ENCODE peak calls at places on chromosomes 11 and 22, in five cellular contexts. X is HCT116, G is A549, Z is HepG2, I is K562. W is an unnamed sample.

GRCh38 chr11:32056445-32056844 is 34.4 kb upstream of the RCN1 start:
- DNase-seq in X (no peak), G (no peak), Z (no peak), I (no peak), W (no peak)

GRCh38 chr11:69656536-69657455 is 15.8 kb downstream of the CCND1 start:
- DNase-seq in X (no peak), G (no peak), Z (no peak), I (no peak), W (peak)

GRCh38 chr22:18057568-18058209 is 20.1 kb upstream of the PEX26 start:
- DNase-seq in X (peak), G (peak), Z (peak), I (peak), W (no peak)

GRCh38 chr11:105000797-105001196 is 22.2 kb downstream of the CASP5 start:
- DNase-seq in X (peak), G (no peak), Z (no peak), I (peak), W (no peak)

GRCh38 chr11:59676205-59676604 is 7.4 kb upstream of the PATL1 start:
- DNase-seq in X (no peak), G (no peak), Z (peak), I (no peak), W (no peak)

GRCh38 chr11:95459268-95460040 is 228.5 kb upstream of the SESN3 start:
- DNase-seq in X (no peak), G (no peak), Z (no peak), I (no peak), W (peak)

GRCh38 chr11:61266602-61267001 is 25.6 kb downstream of the PGA5 start:
- DNase-seq in X (no peak), G (no peak), Z (no peak), I (peak), W (no peak)

GRCh38 chr11:69320756-69321741 is 27.1 kb downstream of the MYEOV start:
- DNase-seq in X (no peak), G (no peak), Z (no peak), I (no peak), W (no peak)

GRCh38 chr22:32050678-32051515 is 7.8 kb downstream of the SLC5A1 start:
- DNase-seq in X (peak), G (peak), Z (peak), I (peak), W (no peak)

GRCh38 chr22:48070760-48071159 is 1308.3 kb downstream of the TBC1D22A start:
- DNase-seq in X (no peak), G (no peak), Z (no peak), I (peak), W (no peak)

GRCh38 chr11:2572491-2573239 is 127.1 kb downstream of the KCNQ1OT1 start:
- DNase-seq in X (no peak), G (no peak), Z (no peak), I (no peak), W (no peak)

GRCh38 chr22:28813772-28814518 is 13.6 kb upstream of the XBP1 start:
- DNase-seq in X (no peak), G (no peak), Z (peak), I (no peak), W (no peak)
- TF ChIP-seq MAX in X (no peak), G (no peak), Z (peak), I (no peak), W (no peak)

GRCh38 chr22:38012604-38013072 is 28.3 kb upstream of the SOX10 start:
- DNase-seq in X (no peak), G (no peak), Z (peak), I (no peak), W (no peak)
- H3K4me2 ChIP-seq in X (no peak), G (no peak), Z (peak), I (no peak), W (no peak)

DNA sequence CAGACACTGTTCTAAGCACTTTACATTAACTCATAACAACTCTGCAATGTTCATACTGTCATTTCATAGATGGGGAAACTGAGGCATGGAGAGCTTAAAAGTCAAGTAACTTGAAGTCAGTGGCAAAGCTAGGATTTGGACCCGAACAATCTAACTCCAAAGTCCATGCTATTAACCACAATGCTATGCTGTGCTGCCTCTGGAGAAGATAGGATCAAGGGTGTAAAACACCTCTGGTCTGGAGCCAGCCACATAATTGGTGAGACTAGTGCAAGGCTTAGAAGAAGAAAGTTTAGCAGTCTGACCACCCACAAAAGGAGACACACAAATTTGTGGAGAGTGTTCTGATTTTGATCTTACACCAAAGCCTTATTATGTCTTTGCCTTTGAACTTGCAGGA is 43.7 kb downstream of the ARFGAP2 start:
- DNase-seq in X (no peak), G (no peak), Z (no peak), I (no peak), W (no peak)
- TF ChIP-seq MAX in X (no peak), G (no peak), Z (no peak), I (no peak), W (no peak)

GRCh38 chr11:132111781-132112380 is 741.5 kb downstream of the NTM start:
- DNase-seq in X (no peak), G (no peak), Z (no peak), I (no peak), W (no peak)
- H3K4me2 ChIP-seq in X (no peak), G (no peak), Z (no peak), I (no peak), W (peak)

GRCh38 chr22:45589556-45589955 is 82.1 kb upstream of the ATXN10 start:
- DNase-seq in X (no peak), G (no peak), Z (no peak), I (no peak), W (no peak)

GRCh38 chr22:45590262-45590661 is 81.4 kb upstream of the ATXN10 start:
- DNase-seq in X (no peak), G (no peak), Z (no peak), I (no peak), W (no peak)

GRCh38 chr22:45586651-45587405 is 84.1 kb downstream of the FBLN1 start:
- DNase-seq in X (no peak), G (no peak), Z (no peak), I (no peak), W (no peak)

GRCh38 chr22:45585946-45586540 is 83.4 kb downstream of the FBLN1 start:
- DNase-seq in X (no peak), G (no peak), Z (no peak), I (no peak), W (no peak)

DNA sequence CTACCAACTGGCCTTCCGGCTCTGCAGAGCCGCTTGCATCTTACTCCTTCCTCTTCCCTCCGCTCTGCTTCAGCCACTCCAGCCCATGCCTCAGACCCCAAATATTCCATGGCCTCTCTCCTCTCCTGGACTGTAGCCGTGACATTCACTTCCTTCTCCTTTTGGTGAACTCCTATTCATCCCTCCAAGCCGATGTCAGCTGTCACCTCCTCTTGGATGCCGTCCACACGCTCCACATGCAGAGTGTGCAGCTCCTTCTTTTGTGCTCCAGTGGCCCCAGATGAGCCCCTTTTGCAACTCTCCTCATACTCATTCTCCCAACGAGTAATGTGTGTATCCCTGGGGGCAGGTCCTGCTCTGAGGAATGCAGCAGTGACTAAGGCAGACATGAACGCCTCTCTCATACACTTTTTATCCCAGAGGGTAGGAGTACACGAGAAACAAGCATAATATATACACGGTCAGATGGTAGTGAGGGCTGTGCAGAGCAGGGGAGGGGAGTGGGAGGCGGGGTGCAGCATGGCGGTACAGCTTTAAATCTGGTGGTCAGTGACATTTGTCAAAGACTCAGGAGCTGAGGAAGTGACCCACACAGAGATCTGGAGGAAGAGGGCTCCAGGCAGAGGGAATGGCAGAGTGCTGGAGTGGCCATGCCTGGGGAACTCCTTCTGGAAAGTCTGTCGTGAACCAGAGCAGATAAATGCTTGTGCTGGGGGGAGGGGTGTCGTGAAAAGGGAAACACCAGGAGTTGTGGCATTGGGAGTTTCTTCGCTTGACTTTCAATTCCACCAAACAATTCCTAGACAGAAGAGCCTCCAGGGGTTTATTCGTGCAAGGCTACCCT is 83.8 kb upstream of the ATXN10 start:
- DNase-seq in X (no peak), G (no peak), Z (no peak), I (no peak), W (no peak)
- TF ChIP-seq MAX in X (no peak), G (no peak), Z (no peak), I (no peak), W (no peak)

DNA sequence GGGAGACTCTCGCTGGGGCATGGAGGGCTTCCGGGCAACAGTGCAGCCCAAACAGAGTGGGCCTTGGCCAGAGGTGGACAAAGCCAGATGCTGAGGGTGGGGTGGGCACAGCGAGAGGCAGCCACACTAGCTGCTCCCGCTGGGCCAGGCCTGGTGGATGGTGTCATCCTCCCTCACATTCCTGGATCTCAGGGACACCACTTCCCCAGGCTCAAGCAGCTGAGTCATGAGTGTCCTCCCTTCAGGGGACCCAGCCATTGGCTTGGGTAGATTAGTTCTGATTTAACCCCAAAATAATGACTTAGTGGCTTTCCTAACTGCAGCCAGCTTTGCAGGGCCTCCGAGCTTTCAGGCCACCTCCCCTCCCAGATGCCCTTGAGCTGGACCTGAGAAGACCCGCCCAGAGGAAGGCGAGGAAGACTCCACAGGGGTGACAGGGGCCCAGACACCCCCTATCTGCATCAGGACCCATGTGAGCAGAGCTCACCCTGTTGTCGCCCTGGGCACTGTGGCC is 25.9 kb upstream of the WNT7B start:
- DNase-seq in X (no peak), G (peak), Z (no peak), I (no peak), W (no peak)
- H3K4me2 ChIP-seq in X (peak), G (peak), Z (no peak), I (no peak), W (no peak)

DNA sequence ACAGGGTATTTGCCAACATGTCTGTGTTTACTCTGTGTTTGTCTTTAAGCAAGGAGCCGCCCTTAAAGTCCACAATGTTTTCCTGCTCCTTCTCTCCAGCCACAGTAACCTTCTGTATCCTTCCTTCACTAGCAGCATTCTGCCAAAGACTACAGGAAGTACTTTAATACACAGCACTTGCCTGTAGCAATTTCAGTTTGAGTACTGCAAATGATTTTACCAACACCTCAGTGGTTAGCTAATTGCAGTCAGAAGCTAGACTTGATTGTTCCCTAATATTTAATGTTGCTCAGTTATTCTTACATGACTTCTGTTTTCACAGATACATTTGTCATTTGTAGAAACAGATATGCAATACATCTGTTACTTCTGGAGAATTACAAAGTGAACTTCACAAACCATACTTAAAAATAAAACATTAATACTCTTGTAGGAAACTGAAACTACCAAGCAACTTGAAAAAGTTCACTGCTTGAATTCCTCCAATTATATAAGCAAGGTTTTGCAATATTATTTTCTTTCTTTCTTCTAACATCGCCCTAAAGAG is 69.1 kb downstream of the FCHSD2 start:
- DNase-seq in X (no peak), G (peak), Z (no peak), I (no peak), W (no peak)
- TF ChIP-seq MAX in X (no peak), G (no peak), Z (no peak), I (no peak), W (no peak)

W was measured in SK-N-SH.